ENCODE peak calls at places on chromosomes 1 and 21, in seven cellular contexts. M is mucosa of descending colon, S is body of pancreas, P is upper lobe of right lung, N is colonic mucosa, K is psoas muscle, R is mesenchymal stem cell. Y is an unnamed sample. For H3K36me3 and H3K4me1, the result is how much of the 10 kb centered on the place peaks cover.

GRCh38 chr1:180581635-180582039 is 22.9 kb downstream of the OVAAL start:
- DNase-seq in R (peak), P (no peak), N (no peak), K (no peak), M (no peak), S (no peak), Y (no peak)

GRCh38 chr1:8667869-8668595 is 149.4 kb downstream of the RERE start:
- DNase-seq in N (no peak), K (no peak), P (no peak), M (no peak), S (no peak), R (peak), Y (no peak)

GRCh38 chr1:9181990-9182783 is 52.4 kb upstream of the H6PD start:
- DNase-seq in S (peak), K (no peak), N (peak), M (no peak), R (peak), P (peak), Y (peak)

GRCh38 chr1:218850367-218850766 is 323.3 kb upstream of the LYPLAL1 start:
- DNase-seq in S (no peak), P (no peak), R (peak), M (no peak), K (no peak), N (no peak), Y (no peak)

GRCh38 chr1:218717611-218718010 is 372.5 kb downstream of the TGFB2 start:
- DNase-seq in R (no peak), M (no peak), P (no peak), N (no peak), K (no peak), S (no peak), Y (no peak)

GRCh38 chr1:179025975-179026812 is 500 bp downstream of the FAM20B start:
- DNase-seq in K (peak), N (peak), S (peak), M (peak), R (peak), P (peak), Y (peak)

GRCh38 chr1:75492011-75492410 is 118.9 kb downstream of the SLC44A5 start:
- DNase-seq in K (no peak), S (no peak), P (no peak), N (no peak), R (no peak), M (no peak), Y (no peak)

GRCh38 chr1:40901886-40902633 is 39.9 kb upstream of the CITED4 start:
- DNase-seq in R (peak), P (peak), K (peak), N (no peak), S (no peak), M (no peak), Y (no peak)

GRCh38 chr1:165930961-165931360 is 103.5 kb downstream of the UCK2 start:
- DNase-seq in R (no peak), N (no peak), P (no peak), M (no peak), K (no peak), S (no peak), Y (no peak)

GRCh38 chr1:226679853-226680516 is 59.1 kb downstream of the ITPKB start:
- DNase-seq in R (peak), K (peak), N (peak), P (peak), S (peak), M (peak), Y (no peak)

GRCh38 chr1:41021526-41022308 is at the start of gene SLFNL1:
- DNase-seq in K (no peak), R (peak), S (no peak), M (no peak), N (peak), P (no peak), Y (no peak)

GRCh38 chr1:230909974-230910754 is 41.8 kb upstream of the C1orf198 start:
- DNase-seq in K (peak), S (no peak), N (no peak), M (no peak), P (no peak), R (no peak), Y (no peak)

GRCh38 chr1:172356620-172357019 is 63.9 kb upstream of the C1orf105 start:
- DNase-seq in P (no peak), R (peak), N (peak), M (no peak), K (no peak), S (no peak), Y (no peak)

GRCh38 chr1:109765896-109766615 is 2.3 kb upstream of the EPS8L3 start:
- DNase-seq in M (peak), P (peak), N (peak), R (no peak), S (peak), K (peak), Y (no peak)

GRCh38 chr1:46013566-46013965 is 118.9 kb downstream of the PIK3R3 start:
- DNase-seq in S (no peak), R (no peak), N (no peak), M (no peak), P (no peak), K (no peak), Y (no peak)

GRCh38 chr1:9252999-9253398 is 18.4 kb downstream of the H6PD start:
- DNase-seq in P (no peak), N (no peak), K (peak), R (no peak), M (no peak), S (no peak), Y (no peak)

GRCh38 chr1:36269408-36269838 is 36.7 kb upstream of the SH3D21 start:
- DNase-seq in P (no peak), R (no peak), K (no peak), M (no peak), N (peak), S (peak), Y (no peak)
- H3K36me3 ChIP-seq in P (half or more), R (under half), K (under half), M (under half), N (under half), S (under half), Y (under half)

GRCh38 chr1:183490932-183491331 is 18.6 kb downstream of the SMG7 start:
- DNase-seq in R (no peak), N (no peak), M (no peak), P (no peak), K (no peak), S (no peak), Y (no peak)
- H3K4me1 ChIP-seq in R (under half), N (under half), M (under half), P (under half), K (under half), S (under half), Y (under half)

DNA sequence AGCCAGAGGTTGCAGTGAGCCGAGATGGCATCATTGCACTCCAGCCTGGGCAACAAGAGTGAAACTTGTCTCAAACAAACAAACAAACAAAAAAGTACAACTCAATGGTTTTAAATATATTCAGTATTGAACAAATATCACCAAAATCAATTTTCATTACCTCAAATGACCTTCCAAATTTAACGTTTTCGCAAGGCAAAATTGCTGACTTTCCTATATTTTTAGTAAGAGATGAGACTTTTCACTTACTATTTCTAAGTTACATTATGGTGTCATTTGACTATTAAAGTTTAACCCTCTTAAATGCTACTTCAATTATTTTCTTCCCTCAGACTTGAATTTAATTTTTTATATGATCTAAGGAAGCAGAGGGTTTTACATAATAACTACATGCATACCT is 23.0 kb upstream of the ABCB10 start:
- DNase-seq in K (no peak), N (no peak), R (no peak), S (no peak), M (no peak), P (no peak), Y (no peak)
- H3K36me3 ChIP-seq in K (under half), N (under half), R (under half), S (under half), M (under half), P (under half), Y (under half)

GRCh38 chr1:156905176-156905575 is 11.7 kb downstream of the PEAR1 start:
- DNase-seq in R (no peak), P (no peak), K (peak), N (no peak), M (peak), S (no peak), Y (no peak)
- H3K4me1 ChIP-seq in R (under half), P (under half), K (under half), N (under half), M (under half), S (under half), Y (under half)

GRCh38 chr1:16991571-16991970 is 11.2 kb upstream of the MFAP2 start:
- DNase-seq in N (no peak), R (no peak), P (no peak), M (no peak), S (no peak), K (no peak), Y (no peak)

GRCh38 chr1:16992675-16993074 is 12.3 kb upstream of the MFAP2 start:
- DNase-seq in P (no peak), S (no peak), N (no peak), R (no peak), M (no peak), K (no peak), Y (no peak)

GRCh38 chr1:16989676-16990391 is 9.4 kb upstream of the MFAP2 start:
- DNase-seq in K (no peak), P (no peak), R (no peak), M (no peak), N (no peak), S (no peak), Y (no peak)

GRCh38 chr1:16993521-16994038 is 13.2 kb upstream of the MFAP2 start:
- DNase-seq in K (no peak), R (no peak), N (no peak), P (no peak), M (no peak), S (no peak), Y (no peak)

GRCh38 chr1:16992102-16992501 is 11.7 kb upstream of the MFAP2 start:
- DNase-seq in P (no peak), R (no peak), N (no peak), K (no peak), S (no peak), M (no peak), Y (no peak)
- H3K36me3 ChIP-seq in P (under half), R (half or more), N (under half), K (half or more), S (under half), M (under half), Y (under half)

GRCh38 chr1:65541865-65542264 is 121.4 kb downstream of the LEPR start:
- DNase-seq in S (no peak), K (no peak), R (no peak), N (no peak), P (no peak), M (no peak), Y (no peak)
- H3K4me1 ChIP-seq in S (under half), K (under half), R (under half), N (under half), P (under half), M (under half), Y (under half)

DNA sequence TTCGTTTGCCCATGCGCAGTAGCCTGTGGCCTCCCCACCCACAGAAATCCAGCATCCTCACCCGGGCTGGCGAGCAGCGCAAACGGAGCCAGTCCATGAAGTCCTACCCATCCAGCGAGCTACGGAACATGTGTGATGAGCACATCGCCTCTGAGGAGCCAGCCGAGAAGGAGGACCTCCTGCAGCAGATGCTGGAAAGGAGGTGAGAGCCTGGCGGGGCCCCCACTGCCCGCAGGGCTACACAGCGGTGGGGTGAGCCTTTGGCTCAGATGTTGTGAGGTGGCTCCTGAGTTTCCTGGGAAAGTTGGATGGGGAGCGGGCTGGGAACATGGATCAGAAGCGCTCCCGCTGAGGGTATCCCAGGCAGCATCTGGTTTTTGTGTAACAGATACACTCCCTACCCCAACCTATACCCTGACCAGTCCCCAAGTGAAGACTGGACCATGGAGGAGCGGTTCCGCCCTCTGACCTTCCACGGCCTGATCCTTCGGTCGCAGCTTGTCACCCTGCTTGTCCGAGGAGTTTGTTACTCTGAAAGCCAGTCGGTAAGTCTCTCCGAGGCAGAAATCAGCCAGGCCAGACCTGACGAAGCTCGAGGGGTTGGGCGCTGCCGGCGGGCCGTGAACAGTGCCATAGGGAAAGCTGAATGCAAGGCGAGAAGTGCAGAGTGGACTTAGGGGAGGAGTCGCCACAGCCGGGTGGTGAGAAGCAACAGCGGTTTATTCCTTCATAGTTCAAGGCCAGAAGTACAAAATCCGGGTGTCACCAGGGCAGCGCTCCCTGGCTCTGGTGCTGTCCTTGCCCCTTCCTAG is 10.4 kb downstream of the NPPA start:
- DNase-seq in S (no peak), N (no peak), P (no peak), K (no peak), M (no peak), R (no peak), Y (no peak)
- H3K36me3 ChIP-seq in S (under half), N (under half), P (half or more), K (half or more), M (under half), R (half or more), Y (under half)

DNA sequence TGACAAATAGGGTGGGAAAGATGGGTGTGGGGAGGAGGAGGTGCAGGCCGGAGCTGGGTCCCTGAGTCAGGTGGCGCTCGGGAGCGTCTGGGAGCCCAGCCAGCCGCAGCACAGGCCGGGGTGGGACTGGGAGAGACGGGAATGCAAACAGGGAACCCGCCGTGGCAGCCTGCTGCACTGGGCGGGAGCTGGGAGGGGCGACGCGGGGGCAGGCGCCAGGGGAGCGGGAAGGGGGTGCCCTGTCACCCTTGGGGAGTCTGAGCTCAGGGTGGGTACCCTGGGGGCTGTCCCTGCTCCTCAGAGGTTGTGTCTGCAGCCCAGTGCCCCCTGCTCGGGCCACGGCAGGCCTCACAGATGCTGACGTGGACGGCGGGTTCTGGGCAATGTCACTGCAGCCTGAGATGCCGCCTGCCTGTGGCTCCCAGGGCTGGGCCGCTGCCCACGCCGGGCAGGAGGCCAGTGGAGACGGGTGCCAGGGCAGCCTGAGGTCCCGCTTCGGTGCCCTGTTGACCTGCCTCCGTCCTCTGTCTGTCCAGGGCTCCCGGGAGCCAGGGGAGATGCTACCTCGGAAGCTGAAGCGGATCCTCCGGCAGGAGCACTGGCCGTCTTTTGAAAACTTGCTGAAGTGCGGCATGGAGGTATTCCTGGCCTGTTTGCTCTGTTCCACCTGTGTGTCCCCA is 16.6 kb upstream of the LRRC3 start:
- DNase-seq in R (no peak), K (peak), P (peak), M (peak), S (peak), N (no peak), Y (no peak)
- H3K4me1 ChIP-seq in R (under half), K (under half), P (under half), M (under half), S (under half), N (under half), Y (under half)